ENCODE peak calls at places on chromosomes 13 and 19, in seven cellular contexts. One of them, this sample, is unnamed.

GRCh38 chr19:49125025-49125731 is 5.8 kb downstream of the PPFIA3 start:
- DNase-seq in HepG2: peak; percentile 65
- DNase-seq in astrocyte: no peak
- DNase-seq in SK-N-SH: no peak
- DNase-seq in fibroblast of lung: no peak
- DNase-seq in GM23248: no peak
- DNase-seq in GM23338: peak; percentile 85
- DNase-seq in this sample: peak; percentile 66

GRCh38 chr13:109331898-109332297 is 454.5 kb downstream of the IRS2 start:
- DNase-seq in GM23248: peak; percentile 60
- DNase-seq in fibroblast of lung: peak; percentile 87
- DNase-seq in GM23338: peak; percentile 17
- DNase-seq in astrocyte: peak; percentile 55
- DNase-seq in SK-N-SH: peak; percentile 50
- DNase-seq in HepG2: no peak
- DNase-seq in this sample: no peak

GRCh38 chr19:28483197-28483596 is 729.8 kb downstream of the UQCRFS1 start:
- DNase-seq in GM23338: no peak
- DNase-seq in fibroblast of lung: no peak
- DNase-seq in astrocyte: no peak
- DNase-seq in HepG2: no peak
- DNase-seq in GM23248: no peak
- DNase-seq in SK-N-SH: no peak
- DNase-seq in this sample: no peak

GRCh38 chr19:23222998-23223652 is 27.1 kb downstream of the ZNF724 start:
- DNase-seq in SK-N-SH: no peak
- DNase-seq in GM23248: no peak
- DNase-seq in GM23338: no peak
- DNase-seq in HepG2: peak; percentile 0
- DNase-seq in astrocyte: no peak
- DNase-seq in fibroblast of lung: no peak
- DNase-seq in this sample: no peak

GRCh38 chr19:21677696-21678418 is 89.5 kb downstream of the ZNF100 start:
- DNase-seq in SK-N-SH: no peak
- DNase-seq in astrocyte: no peak
- DNase-seq in fibroblast of lung: no peak
- DNase-seq in GM23338: peak; percentile 56
- DNase-seq in GM23248: no peak
- DNase-seq in HepG2: no peak
- DNase-seq in this sample: no peak

GRCh38 chr13:64278493-64278892 is 2862.8 kb upstream of the PCDH20 start:
- DNase-seq in GM23248: peak; percentile 22
- DNase-seq in fibroblast of lung: peak; percentile 34
- DNase-seq in HepG2: no peak
- DNase-seq in astrocyte: peak; percentile 75
- DNase-seq in SK-N-SH: no peak
- DNase-seq in GM23338: no peak
- DNase-seq in this sample: no peak

GRCh38 chr19:39919976-39920375 is 14.5 kb downstream of the FCGBP start:
- DNase-seq in SK-N-SH: no peak
- DNase-seq in GM23338: no peak
- DNase-seq in GM23248: no peak
- DNase-seq in HepG2: no peak
- DNase-seq in fibroblast of lung: no peak
- DNase-seq in astrocyte: no peak
- DNase-seq in this sample: peak; percentile 30

GRCh38 chr13:110874508-110874960 is 40.3 kb downstream of the ANKRD10 start:
- DNase-seq in GM23338: peak; percentile 93
- DNase-seq in astrocyte: peak; percentile 37
- DNase-seq in HepG2: peak; percentile 37
- DNase-seq in SK-N-SH: peak; percentile 96
- DNase-seq in GM23248: peak; percentile 86
- DNase-seq in fibroblast of lung: peak; percentile 64
- DNase-seq in this sample: peak; percentile 97

GRCh38 chr19:49019242-49019932 is 2.5 kb upstream of the LHB start:
- DNase-seq in SK-N-SH: peak; percentile 91
- DNase-seq in fibroblast of lung: peak; percentile 28
- DNase-seq in GM23338: peak; percentile 93
- DNase-seq in astrocyte: no peak
- DNase-seq in HepG2: peak; percentile 67
- DNase-seq in GM23248: peak; percentile 77
- DNase-seq in this sample: peak; percentile 94

GRCh38 chr13:107006646-107007045 is 438.7 kb upstream of the ARGLU1 start:
- DNase-seq in GM23248: no peak
- DNase-seq in GM23338: no peak
- DNase-seq in SK-N-SH: no peak
- DNase-seq in HepG2: no peak
- DNase-seq in fibroblast of lung: no peak
- DNase-seq in astrocyte: peak; percentile 57
- DNase-seq in this sample: no peak

GRCh38 chr13:113273856-113274590 is 23.0 kb upstream of the LAMP1 start:
- DNase-seq in GM23338: no peak
- DNase-seq in SK-N-SH: no peak
- DNase-seq in fibroblast of lung: peak; percentile 48
- DNase-seq in astrocyte: peak; percentile 83
- DNase-seq in HepG2: no peak
- DNase-seq in GM23248: peak; percentile 88
- DNase-seq in this sample: peak; percentile 79

GRCh38 chr19:52453324-52454094 is at the start of gene ZNF578:
- DNase-seq in astrocyte: peak; percentile 84
- DNase-seq in GM23248: peak; percentile 89
- DNase-seq in fibroblast of lung: peak; percentile 91
- DNase-seq in HepG2: no peak
- DNase-seq in SK-N-SH: peak; percentile 95
- DNase-seq in GM23338: peak; percentile 90
- DNase-seq in this sample: peak; percentile 98

GRCh38 chr19:18672606-18673337 is 10.7 kb upstream of the CRTC1 start:
- DNase-seq in SK-N-SH: no peak
- DNase-seq in astrocyte: peak; percentile 35
- DNase-seq in GM23338: peak; percentile 59
- DNase-seq in fibroblast of lung: peak; percentile 86
- DNase-seq in GM23248: peak; percentile 43
- DNase-seq in HepG2: no peak
- DNase-seq in this sample: peak; percentile 94

GRCh38 chr13:40401911-40402776 is 264.3 kb downstream of the FOXO1 start:
- DNase-seq in fibroblast of lung: peak; percentile 99
- DNase-seq in astrocyte: peak; percentile 96
- DNase-seq in SK-N-SH: no peak
- DNase-seq in GM23248: peak; percentile 96
- DNase-seq in GM23338: no peak
- DNase-seq in HepG2: peak; percentile 88
- DNase-seq in this sample: peak; percentile 85

GRCh38 chr13:51715613-51716012 is 88.3 kb downstream of the DHRS12 start:
- DNase-seq in SK-N-SH: no peak
- DNase-seq in fibroblast of lung: no peak
- DNase-seq in astrocyte: no peak
- DNase-seq in HepG2: no peak
- DNase-seq in GM23338: no peak
- DNase-seq in GM23248: no peak
- DNase-seq in this sample: no peak

GRCh38 chr13:110771194-110771593 is 57.7 kb downstream of the ING1 start:
- DNase-seq in GM23248: no peak
- DNase-seq in GM23338: no peak
- DNase-seq in astrocyte: no peak
- DNase-seq in HepG2: no peak
- DNase-seq in fibroblast of lung: no peak
- DNase-seq in SK-N-SH: no peak
- DNase-seq in this sample: no peak

GRCh38 chr13:45607931-45608330 is 7.6 kb downstream of the ERICH6B start:
- DNase-seq in HepG2: no peak
- DNase-seq in fibroblast of lung: no peak
- DNase-seq in GM23248: no peak
- DNase-seq in SK-N-SH: no peak
- DNase-seq in GM23338: no peak
- DNase-seq in astrocyte: no peak
- DNase-seq in this sample: no peak

GRCh38 chr13:80841346-80841882 is 500.5 kb upstream of the SPRY2 start:
- DNase-seq in fibroblast of lung: peak; percentile 67
- DNase-seq in GM23248: no peak
- DNase-seq in GM23338: no peak
- DNase-seq in HepG2: no peak
- DNase-seq in SK-N-SH: no peak
- DNase-seq in astrocyte: no peak
- DNase-seq in this sample: no peak

GRCh38 chr13:107999751-108000150 is 215.6 kb downstream of the LIG4 start:
- DNase-seq in HepG2: no peak
- DNase-seq in astrocyte: no peak
- DNase-seq in GM23248: no peak
- DNase-seq in SK-N-SH: no peak
- DNase-seq in fibroblast of lung: no peak
- DNase-seq in GM23338: no peak
- DNase-seq in this sample: no peak

GRCh38 chr19:10334340-10335148 is 1.2 kb upstream of the RAVER1 start:
- DNase-seq in fibroblast of lung: peak; percentile 95
- DNase-seq in astrocyte: peak; percentile 87
- DNase-seq in GM23248: peak; percentile 99
- DNase-seq in HepG2: peak; percentile 93
- DNase-seq in GM23338: peak; percentile 95
- DNase-seq in SK-N-SH: peak; percentile 92
- DNase-seq in this sample: peak; percentile 99

GRCh38 chr19:6448045-6448444 is 11.5 kb downstream of the SLC25A23 start:
- DNase-seq in astrocyte: no peak
- DNase-seq in GM23338: no peak
- DNase-seq in fibroblast of lung: no peak
- DNase-seq in GM23248: no peak
- DNase-seq in HepG2: no peak
- DNase-seq in SK-N-SH: no peak
- DNase-seq in this sample: peak; percentile 51

GRCh38 chr19:49558591-49558990 is 21.8 kb downstream of the NOSIP start:
- DNase-seq in HepG2: no peak
- DNase-seq in astrocyte: no peak
- DNase-seq in GM23338: no peak
- DNase-seq in SK-N-SH: no peak
- DNase-seq in GM23248: no peak
- DNase-seq in fibroblast of lung: no peak
- DNase-seq in this sample: peak; percentile 65

GRCh38 chr19:34998777-34999497 is 1.2 kb upstream of the GRAMD1A start:
- DNase-seq in HepG2: peak; percentile 23
- DNase-seq in GM23338: peak; percentile 89
- DNase-seq in fibroblast of lung: no peak
- DNase-seq in astrocyte: no peak
- DNase-seq in GM23248: no peak
- DNase-seq in SK-N-SH: peak; percentile 64
- DNase-seq in this sample: peak; percentile 68
- H2AFZ ChIP-seq in HepG2: no peak overlapping the region
- H2AFZ ChIP-seq in GM23338: no peak overlapping the region
- H2AFZ ChIP-seq in fibroblast of lung: peak overlapping the region; percentile 39
- H2AFZ ChIP-seq in astrocyte: peak overlapping the region; percentile 77
- H2AFZ ChIP-seq in GM23248: peak overlapping the region; percentile 93
- H2AFZ ChIP-seq in SK-N-SH: peak overlapping the region; percentile 89
- H2AFZ ChIP-seq in this sample: peak overlapping the region; percentile 94

GRCh38 chr19:58515259-58515658 is 3.5 kb upstream of the SLC27A5 start:
- DNase-seq in GM23248: no peak
- DNase-seq in fibroblast of lung: no peak
- DNase-seq in SK-N-SH: no peak
- DNase-seq in HepG2: no peak
- DNase-seq in astrocyte: no peak
- DNase-seq in GM23338: no peak
- DNase-seq in this sample: no peak

GRCh38 chr19:58514564-58515020 is 2.8 kb upstream of the SLC27A5 start:
- DNase-seq in GM23248: no peak
- DNase-seq in GM23338: no peak
- DNase-seq in fibroblast of lung: no peak
- DNase-seq in SK-N-SH: peak; percentile 66
- DNase-seq in astrocyte: no peak
- DNase-seq in HepG2: no peak
- DNase-seq in this sample: peak; percentile 73

GRCh38 chr19:58516964-58517833 is 2.4 kb downstream of the ZBTB45 start:
- DNase-seq in HepG2: no peak
- DNase-seq in fibroblast of lung: no peak
- DNase-seq in GM23338: peak; percentile 33
- DNase-seq in astrocyte: no peak
- DNase-seq in SK-N-SH: no peak
- DNase-seq in GM23248: no peak
- DNase-seq in this sample: no peak

GRCh38 chr19:58518261-58519086 is 1.1 kb downstream of the ZBTB45 start:
- DNase-seq in astrocyte: no peak
- DNase-seq in HepG2: no peak
- DNase-seq in fibroblast of lung: no peak
- DNase-seq in GM23248: peak; percentile 30
- DNase-seq in SK-N-SH: peak; percentile 39
- DNase-seq in GM23338: no peak
- DNase-seq in this sample: peak; percentile 80

GRCh38 chr19:58516246-58516836 is 3.3 kb downstream of the ZBTB45 start:
- DNase-seq in GM23338: no peak
- DNase-seq in HepG2: no peak
- DNase-seq in GM23248: no peak
- DNase-seq in SK-N-SH: no peak
- DNase-seq in fibroblast of lung: no peak
- DNase-seq in astrocyte: no peak
- DNase-seq in this sample: peak; percentile 68
- H4K20me1 ChIP-seq in GM23338: no peaks in the 10 kb centered on the region
- H4K20me1 ChIP-seq in HepG2: no peaks in the 10 kb centered on the region
- H4K20me1 ChIP-seq in GM23248: no peaks in the 10 kb centered on the region
- H4K20me1 ChIP-seq in SK-N-SH: no peaks in the 10 kb centered on the region
- H4K20me1 ChIP-seq in fibroblast of lung: no peaks in the 10 kb centered on the region
- H4K20me1 ChIP-seq in astrocyte: peaks cover 23% of the 10 kb centered on the region
- H4K20me1 ChIP-seq in this sample: peaks cover 24% of the 10 kb centered on the region

GRCh38 chr19:4506449-4507149 is 11.7 kb downstream of the PLIN4 start:
- DNase-seq in SK-N-SH: no peak
- DNase-seq in GM23338: no peak
- DNase-seq in astrocyte: peak; percentile 59
- DNase-seq in HepG2: no peak
- DNase-seq in GM23248: peak; percentile 75
- DNase-seq in fibroblast of lung: peak; percentile 44
- DNase-seq in this sample: peak; percentile 99

GRCh38 chr19:4507150-4507452 is 11.2 kb downstream of the PLIN4 start:
- DNase-seq in GM23338: no peak
- DNase-seq in SK-N-SH: no peak
- DNase-seq in HepG2: no peak
- DNase-seq in fibroblast of lung: no peak
- DNase-seq in GM23248: no peak
- DNase-seq in astrocyte: no peak
- DNase-seq in this sample: no peak

GRCh38 chr19:4504874-4505569 is 13.3 kb downstream of the PLIN4 start:
- DNase-seq in SK-N-SH: no peak
- DNase-seq in GM23248: no peak
- DNase-seq in astrocyte: no peak
- DNase-seq in GM23338: no peak
- DNase-seq in HepG2: no peak
- DNase-seq in fibroblast of lung: no peak
- DNase-seq in this sample: no peak

GRCh38 chr19:4504297-4504701 is 14.0 kb downstream of the PLIN4 start:
- DNase-seq in GM23338: no peak
- DNase-seq in HepG2: no peak
- DNase-seq in GM23248: no peak
- DNase-seq in SK-N-SH: no peak
- DNase-seq in astrocyte: no peak
- DNase-seq in fibroblast of lung: no peak
- DNase-seq in this sample: peak; percentile 73

GRCh38 chr19:4505570-4506448 is 12.5 kb downstream of the PLIN4 start:
- DNase-seq in GM23248: no peak
- DNase-seq in astrocyte: no peak
- DNase-seq in fibroblast of lung: no peak
- DNase-seq in HepG2: no peak
- DNase-seq in GM23338: no peak
- DNase-seq in SK-N-SH: no peak
- DNase-seq in this sample: no peak
- H3K4me3 ChIP-seq in GM23248: no peak overlapping the region
- H3K4me3 ChIP-seq in astrocyte: no peak overlapping the region
- H3K4me3 ChIP-seq in fibroblast of lung: no peak overlapping the region
- H3K4me3 ChIP-seq in HepG2: no peak overlapping the region
- H3K4me3 ChIP-seq in GM23338: no peak overlapping the region
- H3K4me3 ChIP-seq in SK-N-SH: no peak overlapping the region
- H3K4me3 ChIP-seq in this sample: no peak overlapping the region

GRCh38 chr19:46729696-46730095 is 12.8 kb upstream of the PRKD2 start:
- DNase-seq in astrocyte: no peak
- DNase-seq in fibroblast of lung: no peak
- DNase-seq in HepG2: no peak
- DNase-seq in GM23248: no peak
- DNase-seq in SK-N-SH: no peak
- DNase-seq in GM23338: no peak
- DNase-seq in this sample: no peak
- H2AFZ ChIP-seq in astrocyte: no peak overlapping the region
- H2AFZ ChIP-seq in fibroblast of lung: no peak overlapping the region
- H2AFZ ChIP-seq in HepG2: no peak overlapping the region
- H2AFZ ChIP-seq in GM23248: no peak overlapping the region
- H2AFZ ChIP-seq in SK-N-SH: no peak overlapping the region
- H2AFZ ChIP-seq in GM23338: no peak overlapping the region
- H2AFZ ChIP-seq in this sample: no peak overlapping the region

This sample was measured in osteoblast.